ENCODE peak calls at places on chromosomes 6 and 20, in seven cellular contexts. R, V, T, A, H, B and K are unnamed samples.
A peak's percentile ranks its signal among the peaks of the same experiment; 100 is the strongest.

GRCh38 chr6:150165020-150165702 is 22.3 kb downstream of the PPP1R14C start:
- DNase-seq in T (no peak), B (peak; percentile 30), V (no peak), R (no peak), H (no peak), A (no peak), K (no peak)

GRCh38 chr6:159125977-159126376 is 43.2 kb upstream of the FNDC1 start:
- DNase-seq in V (peak; percentile 89), R (no peak), B (no peak), H (peak; percentile 28), T (no peak), A (no peak), K (no peak)

GRCh38 chr6:41732601-41733348 is 2.6 kb downstream of the TFEB start:
- DNase-seq in T (no peak), R (peak; percentile 48), V (peak; percentile 25), B (no peak), H (peak; percentile 65), A (no peak), K (peak; percentile 88)

GRCh38 chr6:166496460-166496859 is 90.0 kb downstream of the RAMACL start:
- DNase-seq in A (no peak), T (no peak), H (no peak), B (no peak), R (no peak), V (no peak), K (no peak)

GRCh38 chr6:142478117-142478516 is 176.3 kb downstream of the ADGRG6 start:
- DNase-seq in A (no peak), R (no peak), T (no peak), B (no peak), V (no peak), H (peak; percentile 67), K (no peak)

GRCh38 chr6:45049188-45049843 is 278.8 kb upstream of the RUNX2 start:
- DNase-seq in H (peak; percentile 42), V (no peak), A (no peak), R (no peak), B (no peak), T (no peak), K (no peak)

GRCh38 chr20:14597206-14597715 is 259.8 kb upstream of the FLRT3 start:
- DNase-seq in A (no peak), T (no peak), R (no peak), V (no peak), B (no peak), H (no peak), K (no peak)

GRCh38 chr6:73823046-73823735 is 127.2 kb downstream of the CD109 start:
- DNase-seq in R (no peak), H (no peak), V (no peak), A (no peak), B (no peak), T (no peak), K (no peak)

GRCh38 chr6:79601020-79601609 is 30.0 kb upstream of the SH3BGRL2 start:
- DNase-seq in T (no peak), A (no peak), V (no peak), B (no peak), H (no peak), R (no peak), K (no peak)

GRCh38 chr20:59004763-59005522 is 2.1 kb downstream of the CTSZ start:
- DNase-seq in A (peak; percentile 50), H (peak; percentile 29), T (no peak), R (peak; percentile 83), B (no peak), V (peak; percentile 72), K (peak; percentile 94)

GRCh38 chr20:31945790-31946189 is 6.1 kb downstream of the PDRG1 start:
- DNase-seq in H (no peak), B (no peak), V (no peak), A (no peak), R (no peak), T (no peak), K (no peak)

GRCh38 chr20:14264869-14265268 is 72.5 kb downstream of the FLRT3 start:
- DNase-seq in T (no peak), B (no peak), A (no peak), H (no peak), R (no peak), V (no peak), K (no peak)

GRCh38 chr6:135270676-135271536 is 89.8 kb downstream of the MYB start:
- DNase-seq in A (peak; percentile 60), T (no peak), V (no peak), H (peak; percentile 94), R (peak; percentile 84), B (no peak), K (no peak)

GRCh38 chr6:2775003-2775402 is 9.8 kb downstream of the WRNIP1 start:
- DNase-seq in B (no peak), R (no peak), V (no peak), A (no peak), T (no peak), H (no peak), K (no peak)

GRCh38 chr6:51569594-51569993 is 517.8 kb downstream of the PKHD1 start:
- DNase-seq in H (peak; percentile 54), B (no peak), V (no peak), T (peak; percentile 54), R (no peak), A (no peak), K (no peak)

GRCh38 chr20:24100370-24101011 is 111.9 kb upstream of the GGTLC1 start:
- DNase-seq in V (peak; percentile 39), A (no peak), T (peak; percentile 80), H (peak; percentile 72), B (peak; percentile 37), R (no peak), K (no peak)

GRCh38 chr6:149431905-149432775 is 32.1 kb downstream of the SUMO4 start:
- DNase-seq in A (peak; percentile 90), R (peak; percentile 91), V (peak; percentile 89), H (peak; percentile 99), T (peak; percentile 96), B (peak; percentile 90), K (peak; percentile 95)

GRCh38 chr6:11427827-11428245 is 109.7 kb upstream of the TMEM170B start:
- DNase-seq in H (no peak), V (no peak), T (no peak), B (no peak), R (no peak), A (no peak), K (no peak)

GRCh38 chr6:11428351-11428750 is 109.2 kb upstream of the TMEM170B start:
- DNase-seq in V (no peak), H (no peak), A (no peak), T (no peak), R (no peak), B (no peak), K (no peak)

GRCh38 chr6:11428895-11429294 is 108.7 kb upstream of the TMEM170B start:
- DNase-seq in R (no peak), T (peak; percentile 33), A (no peak), H (peak; percentile 78), V (no peak), B (no peak), K (no peak)

GRCh38 chr6:11430036-11430435 is 107.5 kb upstream of the TMEM170B start:
- DNase-seq in H (no peak), R (no peak), A (no peak), T (no peak), B (no peak), V (no peak), K (no peak)

GRCh38 chr6:11429577-11429976 is 108.0 kb upstream of the TMEM170B start:
- DNase-seq in V (no peak), A (no peak), H (peak; percentile 87), R (no peak), B (no peak), T (no peak), K (no peak)
- H3K9me3 ChIP-seq in V (no peaks in the 10 kb centered on the region), A (no peaks in the 10 kb centered on the region), H (no peaks in the 10 kb centered on the region), R (no peaks in the 10 kb centered on the region), B (no peaks in the 10 kb centered on the region), T (no peaks in the 10 kb centered on the region), K (no peaks in the 10 kb centered on the region)

GRCh38 chr6:22333802-22334201 is 37.0 kb upstream of the PRL start:
- DNase-seq in B (no peak), T (no peak), A (no peak), R (no peak), H (no peak), V (no peak), K (no peak)

GRCh38 chr6:22332726-22333125 is 35.9 kb upstream of the PRL start:
- DNase-seq in V (no peak), R (no peak), B (no peak), A (no peak), T (no peak), H (no peak), K (no peak)

GRCh38 chr6:22332216-22332615 is 35.4 kb upstream of the PRL start:
- DNase-seq in B (no peak), A (no peak), H (no peak), R (no peak), T (no peak), V (no peak), K (no peak)

GRCh38 chr6:22328499-22328898 is 31.7 kb upstream of the PRL start:
- DNase-seq in R (no peak), B (no peak), V (no peak), H (no peak), T (no peak), A (no peak), K (no peak)

GRCh38 chr6:22330941-22331340 is 34.1 kb upstream of the PRL start:
- DNase-seq in R (no peak), V (no peak), B (no peak), T (no peak), H (no peak), A (no peak), K (no peak)
- H3K4me3 ChIP-seq in R (no peak overlapping the region), V (no peak overlapping the region), B (no peak overlapping the region), T (no peak overlapping the region), H (no peak overlapping the region), A (no peak overlapping the region), K (no peak overlapping the region)

DNA sequence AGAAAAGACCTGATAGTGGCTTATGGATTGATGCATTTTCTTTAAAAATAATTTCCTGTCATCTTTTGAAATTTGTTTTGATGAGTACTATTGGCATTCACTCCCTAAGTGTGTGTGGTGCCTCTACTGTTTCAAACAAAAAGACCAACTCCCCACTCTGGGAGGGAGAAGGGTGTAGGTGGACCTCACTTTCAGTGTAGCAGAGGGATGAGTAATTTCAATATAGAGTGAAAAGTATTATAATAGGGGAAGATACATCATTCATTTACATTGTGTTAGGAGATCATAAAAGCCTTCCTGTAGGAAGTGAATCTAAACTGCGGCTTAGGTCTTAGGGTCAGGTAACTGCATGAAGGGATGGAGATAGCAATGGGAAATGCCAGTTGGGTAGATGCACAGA is 46.4 kb downstream of the SAMD3 start:
- DNase-seq in B (no peak), R (no peak), T (no peak), H (no peak), A (no peak), V (no peak), K (no peak)
- H3K9me3 ChIP-seq in B (no peaks in the 10 kb centered on the region), R (no peaks in the 10 kb centered on the region), T (no peaks in the 10 kb centered on the region), H (peaks cover 35% of the 10 kb centered on the region), A (peaks cover 5% of the 10 kb centered on the region), V (no peaks in the 10 kb centered on the region), K (no peaks in the 10 kb centered on the region)

GRCh38 chr6:170439366-170440351 is 113.4 kb downstream of the PSMB1 start:
- DNase-seq in H (peak; percentile 31), A (no peak), T (no peak), R (no peak), B (no peak), V (no peak), K (peak; percentile 40)

GRCh38 chr6:170440437-170440836 is 112.7 kb downstream of the PSMB1 start:
- DNase-seq in H (peak; percentile 53), V (no peak), A (no peak), T (no peak), B (no peak), R (no peak), K (peak; percentile 47)

GRCh38 chr6:170437719-170438401 is 115.2 kb downstream of the PSMB1 start:
- DNase-seq in A (no peak), T (no peak), R (no peak), B (no peak), V (no peak), H (peak; percentile 35), K (no peak)

GRCh38 chr6:170438861-170439260 is 114.2 kb downstream of the PSMB1 start:
- DNase-seq in B (no peak), H (no peak), T (no peak), V (no peak), A (no peak), R (no peak), K (peak; percentile 51)

GRCh38 chr6:170438402-170438753 is 114.7 kb downstream of the PSMB1 start:
- DNase-seq in R (peak; percentile 79), H (peak; percentile 87), A (no peak), T (peak; percentile 96), B (peak; percentile 91), V (peak; percentile 92), K (peak; percentile 69)
- H3K4me3 ChIP-seq in R (no peak overlapping the region), H (no peak overlapping the region), A (peak overlapping the region; percentile 62), T (no peak overlapping the region), B (no peak overlapping the region), V (peak overlapping the region; percentile 28), K (no peak overlapping the region)